ENCODE peak calls at places on chromosomes 2 and 18, in seven cellular contexts. One of them, this sample, is unnamed.

GRCh38 chr2:201908901-201909300 is 102.6 kb downstream of the CDK15 start:
- DNase-seq in glutamatergic neuron: no peak
- DNase-seq in Caco-2: no peak
- DNase-seq in ACHN: no peak
- DNase-seq in AG10803: no peak
- DNase-seq in choroid plexus epithelial cell: peak; percentile 53
- DNase-seq in naive B cell: no peak
- DNase-seq in this sample: no peak

GRCh38 chr2:122927710-122928249 is 1097.3 kb upstream of the CNTNAP5 start:
- DNase-seq in naive B cell: no peak
- DNase-seq in AG10803: no peak
- DNase-seq in glutamatergic neuron: no peak
- DNase-seq in choroid plexus epithelial cell: no peak
- DNase-seq in ACHN: no peak
- DNase-seq in Caco-2: no peak
- DNase-seq in this sample: no peak

GRCh38 chr2:37802106-37802791 is 122.8 kb upstream of the RMDN2 start:
- DNase-seq in glutamatergic neuron: no peak
- DNase-seq in naive B cell: no peak
- DNase-seq in AG10803: peak; percentile 39
- DNase-seq in choroid plexus epithelial cell: peak; percentile 33
- DNase-seq in Caco-2: peak; percentile 81
- DNase-seq in ACHN: no peak
- DNase-seq in this sample: no peak

GRCh38 chr2:71767663-71768062 is 314.3 kb downstream of the DYSF start:
- DNase-seq in ACHN: no peak
- DNase-seq in AG10803: no peak
- DNase-seq in Caco-2: no peak
- DNase-seq in naive B cell: no peak
- DNase-seq in glutamatergic neuron: no peak
- DNase-seq in choroid plexus epithelial cell: no peak
- DNase-seq in this sample: no peak

GRCh38 chr18:13612111-13612997 is 114.0 kb downstream of the FAM210A start:
- DNase-seq in Caco-2: no peak
- DNase-seq in AG10803: no peak
- DNase-seq in ACHN: no peak
- DNase-seq in glutamatergic neuron: no peak
- DNase-seq in choroid plexus epithelial cell: no peak
- DNase-seq in naive B cell: peak; percentile 91
- DNase-seq in this sample: peak; percentile 97

GRCh38 chr2:118013221-118013723 is 598 bp downstream of the CCDC93 start:
- DNase-seq in glutamatergic neuron: peak; percentile 54
- DNase-seq in ACHN: peak; percentile 49
- DNase-seq in AG10803: peak; percentile 25
- DNase-seq in naive B cell: peak; percentile 35
- DNase-seq in choroid plexus epithelial cell: peak; percentile 36
- DNase-seq in Caco-2: peak; percentile 49
- DNase-seq in this sample: peak; percentile 61

GRCh38 chr2:240556553-240557100 is 1.2 kb downstream of the ANKMY1 start:
- DNase-seq in AG10803: peak; percentile 48
- DNase-seq in choroid plexus epithelial cell: peak; percentile 66
- DNase-seq in Caco-2: peak; percentile 38
- DNase-seq in naive B cell: peak; percentile 34
- DNase-seq in ACHN: peak; percentile 49
- DNase-seq in glutamatergic neuron: peak; percentile 73
- DNase-seq in this sample: peak; percentile 76

GRCh38 chr2:170396799-170397459 is 219.0 kb downstream of the MYO3B start:
- DNase-seq in choroid plexus epithelial cell: peak; percentile 45
- DNase-seq in naive B cell: no peak
- DNase-seq in Caco-2: no peak
- DNase-seq in ACHN: peak; percentile 35
- DNase-seq in glutamatergic neuron: no peak
- DNase-seq in AG10803: peak; percentile 12
- DNase-seq in this sample: peak; percentile 43

GRCh38 chr2:240421396-240421795 is 14.1 kb upstream of the GPC1 start:
- DNase-seq in ACHN: no peak
- DNase-seq in choroid plexus epithelial cell: no peak
- DNase-seq in Caco-2: no peak
- DNase-seq in naive B cell: no peak
- DNase-seq in AG10803: no peak
- DNase-seq in glutamatergic neuron: no peak
- DNase-seq in this sample: no peak

GRCh38 chr2:171712051-171712450 is 24.8 kb downstream of the DYNC1I2 start:
- DNase-seq in choroid plexus epithelial cell: peak; percentile 89
- DNase-seq in ACHN: peak; percentile 42
- DNase-seq in glutamatergic neuron: no peak
- DNase-seq in Caco-2: no peak
- DNase-seq in AG10803: peak; percentile 85
- DNase-seq in naive B cell: no peak
- DNase-seq in this sample: no peak

GRCh38 chr2:85435220-85435958 is 16.9 kb downstream of the SH2D6 start:
- DNase-seq in choroid plexus epithelial cell: no peak
- DNase-seq in AG10803: no peak
- DNase-seq in ACHN: peak; percentile 64
- DNase-seq in glutamatergic neuron: no peak
- DNase-seq in Caco-2: no peak
- DNase-seq in naive B cell: no peak
- DNase-seq in this sample: peak; percentile 49

GRCh38 chr18:38951633-38952032 is 1386.0 kb upstream of the CELF4 start:
- DNase-seq in AG10803: no peak
- DNase-seq in glutamatergic neuron: no peak
- DNase-seq in Caco-2: no peak
- DNase-seq in choroid plexus epithelial cell: no peak
- DNase-seq in naive B cell: no peak
- DNase-seq in ACHN: no peak
- DNase-seq in this sample: no peak

GRCh38 chr2:201414099-201415023 is 36.9 kb downstream of the TRAK2 start:
- DNase-seq in choroid plexus epithelial cell: peak; percentile 77
- DNase-seq in Caco-2: no peak
- DNase-seq in AG10803: peak; percentile 53
- DNase-seq in naive B cell: peak; percentile 24
- DNase-seq in ACHN: no peak
- DNase-seq in glutamatergic neuron: no peak
- DNase-seq in this sample: no peak

GRCh38 chr18:58847383-58848071 is 17.1 kb upstream of the ZNF532 start:
- DNase-seq in choroid plexus epithelial cell: peak; percentile 30
- DNase-seq in Caco-2: no peak
- DNase-seq in AG10803: no peak
- DNase-seq in glutamatergic neuron: peak; percentile 56
- DNase-seq in naive B cell: peak; percentile 10
- DNase-seq in ACHN: no peak
- DNase-seq in this sample: no peak

GRCh38 chr2:1956520-1957289 is 212.4 kb upstream of the PXDN start:
- DNase-seq in naive B cell: no peak
- DNase-seq in Caco-2: no peak
- DNase-seq in ACHN: no peak
- DNase-seq in choroid plexus epithelial cell: no peak
- DNase-seq in AG10803: no peak
- DNase-seq in glutamatergic neuron: no peak
- DNase-seq in this sample: no peak

GRCh38 chr18:61655630-61656029 is 237.2 kb downstream of the RNF152 start:
- DNase-seq in naive B cell: no peak
- DNase-seq in choroid plexus epithelial cell: no peak
- DNase-seq in glutamatergic neuron: no peak
- DNase-seq in ACHN: no peak
- DNase-seq in AG10803: no peak
- DNase-seq in Caco-2: no peak
- DNase-seq in this sample: no peak

GRCh38 chr18:48997985-48998831 is 47.4 kb upstream of the SMAD7 start:
- DNase-seq in ACHN: peak; percentile 98
- DNase-seq in naive B cell: no peak
- DNase-seq in Caco-2: peak; percentile 67
- DNase-seq in glutamatergic neuron: no peak
- DNase-seq in AG10803: peak; percentile 97
- DNase-seq in choroid plexus epithelial cell: peak; percentile 96
- DNase-seq in this sample: no peak

GRCh38 chr18:73942081-73942625 is 205.5 kb downstream of the FBXO15 start:
- DNase-seq in glutamatergic neuron: no peak
- DNase-seq in choroid plexus epithelial cell: no peak
- DNase-seq in ACHN: no peak
- DNase-seq in Caco-2: no peak
- DNase-seq in naive B cell: no peak
- DNase-seq in AG10803: no peak
- DNase-seq in this sample: no peak

GRCh38 chr2:234795974-234796690 is 155.7 kb upstream of the SH3BP4 start:
- DNase-seq in glutamatergic neuron: no peak
- DNase-seq in choroid plexus epithelial cell: no peak
- DNase-seq in Caco-2: no peak
- DNase-seq in AG10803: no peak
- DNase-seq in naive B cell: no peak
- DNase-seq in ACHN: no peak
- DNase-seq in this sample: no peak

This sample was measured in Karpas-422.